ENCODE peak calls at places on chromosomes 11 and 22, in four cellular contexts. H, G, U and D are unnamed samples. For H3K9me1, the result is how much of the 10 kb centered on the place peaks cover.

GRCh38 chr22:22069450-22070370 is 87.1 kb upstream of the TOP3B start:
- DNase-seq in H (no peak), G (no peak), U (no peak), D (no peak)

GRCh38 chr22:33631777-33632176 is 288.5 kb downstream of the LARGE1 start:
- DNase-seq in H (no peak), G (no peak), U (no peak), D (no peak)

GRCh38 chr11:111559791-111560190 is 19.3 kb downstream of the LAYN start:
- DNase-seq in H (no peak), G (no peak), U (no peak), D (no peak)

GRCh38 chr11:123286255-123286654 is 91.2 kb upstream of the CLMP start:
- DNase-seq in H (no peak), G (no peak), U (no peak), D (no peak)

GRCh38 chr22:37633082-37633692 is 6.3 kb upstream of the SH3BP1 start:
- DNase-seq in H (no peak), G (no peak), U (no peak), D (no peak)

GRCh38 chr11:111871693-111872161 is 346 bp upstream of the ALG9 start:
- DNase-seq in H (no peak), G (no peak), U (no peak), D (no peak)

GRCh38 chr11:36605221-36606216 is 7.5 kb upstream of the RAG2 start:
- DNase-seq in H (no peak), G (no peak), U (no peak), D (no peak)

GRCh38 chr11:133586903-133587517 is 54.7 kb upstream of the OPCML start:
- DNase-seq in H (no peak), G (no peak), U (no peak), D (no peak)

GRCh38 chr11:122756417-122756816 is 81.9 kb upstream of the CRTAM start:
- DNase-seq in H (no peak), G (no peak), U (no peak), D (no peak)

GRCh38 chr11:92296138-92296515 is 71.5 kb downstream of the FAT3 start:
- DNase-seq in H (no peak), G (no peak), U (peak), D (no peak)

GRCh38 chr11:91694331-91694730 is 530.3 kb upstream of the FAT3 start:
- DNase-seq in H (no peak), G (no peak), U (no peak), D (no peak)

GRCh38 chr11:73999581-74000306 is 9.1 kb downstream of the UCP3 start:
- DNase-seq in H (no peak), G (no peak), U (no peak), D (no peak)

GRCh38 chr11:74001822-74002286 is 7.0 kb downstream of the UCP3 start:
- DNase-seq in H (no peak), G (no peak), U (no peak), D (no peak)

GRCh38 chr11:73998846-73999575 is 9.9 kb downstream of the UCP3 start:
- DNase-seq in H (no peak), G (no peak), U (no peak), D (no peak)

GRCh38 chr11:74000770-74001169 is 8.1 kb downstream of the UCP3 start:
- DNase-seq in H (no peak), G (no peak), U (no peak), D (no peak)

DNA sequence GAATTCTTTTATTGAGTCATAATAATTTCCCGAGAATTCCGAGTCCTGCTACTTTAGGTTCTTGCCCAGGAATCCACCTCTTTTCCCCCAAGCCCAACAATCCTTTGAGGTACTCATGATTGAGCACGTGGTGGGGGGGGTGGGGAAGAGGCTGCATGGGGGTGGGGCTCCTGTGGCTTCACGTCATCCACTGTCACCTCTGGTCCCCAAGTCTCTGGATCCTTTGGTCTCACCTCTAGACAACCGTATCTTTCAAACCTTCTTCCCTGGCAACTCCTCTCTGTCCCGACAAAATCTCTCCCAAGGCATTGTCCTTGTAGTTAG is 8.6 kb downstream of the UCP3 start:
- DNase-seq in H (no peak), G (no peak), U (no peak), D (no peak)
- H3K9me1 ChIP-seq in H (under half), G (under half), U (under half), D (under half)

GRCh38 chr11:84634309-84634708 is 992.8 kb downstream of the DLG2 start:
- DNase-seq in H (no peak), G (no peak), U (no peak), D (no peak)
- H3K9ac ChIP-seq in H (no peak), G (no peak), U (no peak), D (no peak)

DNA sequence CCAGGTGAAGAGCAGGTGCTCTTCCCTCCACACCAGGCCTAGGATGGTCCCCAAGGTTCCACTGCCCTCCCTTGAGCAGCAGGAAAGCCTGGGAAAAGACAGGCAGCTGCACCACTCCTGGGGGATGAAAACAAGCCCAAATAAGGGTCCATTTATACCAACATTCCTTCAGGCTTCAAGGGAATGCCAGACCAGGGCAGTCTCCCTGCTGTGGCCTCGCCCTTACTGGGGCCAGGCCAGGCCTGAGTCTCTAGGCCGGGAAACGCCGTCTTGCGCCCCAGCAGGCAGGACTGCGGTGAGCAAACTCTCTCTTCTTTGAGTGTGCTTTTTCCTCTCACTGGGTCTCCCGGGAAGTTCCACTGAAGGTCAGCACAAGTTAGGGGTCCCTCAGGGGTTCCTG is 443.5 kb downstream of the SOX6 start:
- DNase-seq in H (no peak), G (no peak), U (no peak), D (no peak)
- H2AFZ ChIP-seq in H (no peak), G (no peak), U (no peak), D (no peak)

DNA sequence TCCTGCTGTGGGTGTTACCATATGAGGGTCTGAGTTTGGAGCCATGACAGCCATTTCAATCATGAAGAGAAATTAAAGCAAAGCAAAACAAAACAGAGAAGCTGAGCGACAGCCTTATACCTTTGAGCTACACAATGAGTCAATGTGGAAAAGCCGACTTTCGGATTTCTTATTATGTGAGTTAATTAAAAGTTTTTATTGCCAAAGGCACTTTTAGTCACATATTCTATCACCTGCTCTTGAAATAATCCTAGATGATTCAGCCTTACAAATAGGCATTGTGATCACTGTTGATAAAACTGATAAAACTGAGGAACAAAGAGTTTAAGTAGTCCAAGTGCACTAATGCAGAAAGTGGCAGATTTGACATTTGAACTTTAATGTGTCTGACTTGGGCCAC is 381.9 kb upstream of the TENM4 start:
- DNase-seq in H (no peak), G (no peak), U (no peak), D (no peak)
- H3K9me1 ChIP-seq in H (under half), G (under half), U (under half), D (under half)